ENCODE peak calls at places on chromosomes 12 and 14, in six cellular contexts. M, T, U, C, Q and N are unnamed samples.

GRCh38 chr12:4050340-4050739 is 177.1 kb upstream of the PARP11 start:
- ATAC-seq in M (no peak), T (no peak), U (no peak), C (no peak), Q (no peak), N (no peak)

GRCh38 chr12:96198970-96199369 is 4.8 kb downstream of the ELK3 start:
- ATAC-seq in M (no peak), T (peak), U (peak), C (peak), Q (no peak), N (peak)

GRCh38 chr12:75735853-75736252 is 224.4 kb upstream of the KRR1 start:
- ATAC-seq in M (peak), T (peak), U (no peak), C (no peak), Q (no peak), N (no peak)

GRCh38 chr12:110340706-110341105 is 59.7 kb downstream of the ATP2A2 start:
- ATAC-seq in M (no peak), T (no peak), U (no peak), C (no peak), Q (no peak), N (no peak)

GRCh38 chr12:95218164-95218851 is 701 bp downstream of the VEZT start:
- ATAC-seq in M (no peak), T (no peak), U (peak), C (peak), Q (no peak), N (no peak)

GRCh38 chr12:55929306-55929791 is 1.6 kb upstream of the DGKA start:
- ATAC-seq in M (no peak), T (no peak), U (peak), C (no peak), Q (no peak), N (no peak)

GRCh38 chr12:57039016-57039798 is 10.7 kb downstream of the MYO1A start:
- ATAC-seq in M (no peak), T (no peak), U (no peak), C (no peak), Q (no peak), N (no peak)

GRCh38 chr12:13192719-13193118 is 3.8 kb upstream of the EMP1 start:
- ATAC-seq in M (no peak), T (no peak), U (no peak), C (no peak), Q (no peak), N (no peak)

GRCh38 chr12:103524238-103524875 is 28.6 kb upstream of the C12orf42 start:
- ATAC-seq in M (no peak), T (no peak), U (no peak), C (no peak), Q (no peak), N (no peak)

GRCh38 chr12:92928431-92928961 is 599 bp downstream of the EEA1 start:
- ATAC-seq in M (peak), T (peak), U (peak), C (peak), Q (peak), N (peak)

GRCh38 chr14:67428501-67429031 is 16.6 kb upstream of the PLEK2 start:
- ATAC-seq in M (peak), T (peak), U (no peak), C (peak), Q (no peak), N (no peak)

GRCh38 chr14:75461755-75462349 is 34.0 kb downstream of the JDP2 start:
- ATAC-seq in M (no peak), T (peak), U (no peak), C (no peak), Q (no peak), N (no peak)

GRCh38 chr14:82720931-82721330 is 1187.3 kb upstream of the SEL1L start:
- ATAC-seq in M (no peak), T (no peak), U (no peak), C (no peak), Q (peak), N (no peak)

GRCh38 chr12:82855872-82856271 is 169.2 kb downstream of the TMTC2 start:
- ATAC-seq in M (no peak), T (no peak), U (peak), C (no peak), Q (no peak), N (no peak)

GRCh38 chr12:53048780-53049401 is 974 bp upstream of the TNS2 start:
- ATAC-seq in M (peak), T (no peak), U (no peak), C (peak), Q (peak), N (no peak)

GRCh38 chr12:53048033-53048779 is 1.7 kb upstream of the TNS2 start:
- ATAC-seq in M (peak), T (peak), U (no peak), C (peak), Q (peak), N (no peak)

GRCh38 chr12:53051058-53051880 is 1.4 kb downstream of the TNS2 start:
- ATAC-seq in M (peak), T (peak), U (no peak), C (peak), Q (peak), N (peak)

GRCh38 chr12:53050426-53051057 is 677 bp downstream of the TNS2 start:
- ATAC-seq in M (no peak), T (no peak), U (no peak), C (no peak), Q (no peak), N (no peak)

DNA sequence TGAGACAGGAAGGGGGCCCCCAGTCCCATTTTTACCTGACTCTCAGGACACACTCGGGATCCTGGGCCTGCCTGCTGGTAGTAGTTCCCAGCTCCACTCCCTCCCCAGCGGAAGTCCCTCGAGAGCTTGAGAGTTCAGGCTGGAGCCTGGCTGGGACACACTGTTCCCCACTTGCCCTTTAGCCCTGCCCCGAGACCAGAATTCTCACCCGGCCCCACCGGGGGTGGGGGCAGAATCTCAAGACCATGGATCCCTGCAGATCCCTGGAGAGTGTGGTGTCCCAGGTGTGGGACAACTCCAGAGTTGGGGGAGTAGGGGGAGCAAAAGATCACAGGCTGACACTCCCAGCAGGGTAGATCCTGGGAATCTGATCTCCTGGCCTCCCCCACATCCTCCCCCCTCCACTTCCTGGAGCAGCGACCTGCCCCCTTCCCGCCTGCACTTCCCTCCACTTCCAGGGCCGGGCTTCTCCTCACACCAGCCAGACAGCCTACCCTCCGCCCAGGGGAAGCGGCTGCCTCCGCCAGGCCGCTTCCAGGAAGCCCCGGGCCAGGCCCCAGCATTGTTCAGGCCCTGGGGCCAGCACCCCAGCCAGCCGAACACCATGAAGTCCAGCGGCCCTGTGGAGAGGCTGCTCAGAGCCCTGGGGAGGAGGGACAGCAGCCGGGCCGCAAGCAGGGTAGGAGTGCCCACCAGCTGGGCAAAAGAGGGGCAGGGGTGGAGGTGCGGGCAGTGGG is at the start of gene TNS2:
- ATAC-seq in M (peak), T (peak), U (no peak), C (peak), Q (peak), N (peak)
- H3K27ac ChIP-seq in M (peak), T (peak), U (no peak), C (peak), Q (peak), N (peak)

DNA sequence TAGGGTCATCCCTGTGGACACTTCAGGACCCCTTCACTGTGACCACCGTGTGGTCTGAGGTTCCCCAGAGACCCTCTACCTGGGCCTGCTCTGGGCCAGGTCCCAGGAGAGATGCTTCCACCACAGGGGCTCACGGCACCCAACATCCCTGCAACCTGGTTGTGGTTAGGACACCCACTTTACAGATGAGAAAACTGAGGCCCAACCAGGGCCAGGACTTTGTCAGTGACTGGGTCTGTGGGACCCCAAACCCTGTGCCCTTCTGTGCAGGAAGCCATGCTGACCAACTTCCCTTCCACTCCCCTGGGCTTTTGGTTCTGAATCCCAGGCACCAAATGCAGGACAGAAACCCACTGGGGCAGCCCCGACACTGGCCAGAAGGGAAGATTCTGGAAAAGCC is 21.6 kb downstream of the BEGAIN start:
- ATAC-seq in M (no peak), T (no peak), U (no peak), C (no peak), Q (no peak), N (no peak)
- TF ChIP-seq POLR2A in M (no peak), T (no peak), U (no peak), C (no peak), Q (no peak), N (no peak)

GRCh38 chr14:89701079-89702043 is 253.2 kb downstream of the EFCAB11 start:
- ATAC-seq in M (peak), T (peak), U (peak), C (peak), Q (peak), N (peak)
- H3K27ac ChIP-seq in M (no peak), T (no peak), U (no peak), C (peak), Q (peak), N (peak)

DNA sequence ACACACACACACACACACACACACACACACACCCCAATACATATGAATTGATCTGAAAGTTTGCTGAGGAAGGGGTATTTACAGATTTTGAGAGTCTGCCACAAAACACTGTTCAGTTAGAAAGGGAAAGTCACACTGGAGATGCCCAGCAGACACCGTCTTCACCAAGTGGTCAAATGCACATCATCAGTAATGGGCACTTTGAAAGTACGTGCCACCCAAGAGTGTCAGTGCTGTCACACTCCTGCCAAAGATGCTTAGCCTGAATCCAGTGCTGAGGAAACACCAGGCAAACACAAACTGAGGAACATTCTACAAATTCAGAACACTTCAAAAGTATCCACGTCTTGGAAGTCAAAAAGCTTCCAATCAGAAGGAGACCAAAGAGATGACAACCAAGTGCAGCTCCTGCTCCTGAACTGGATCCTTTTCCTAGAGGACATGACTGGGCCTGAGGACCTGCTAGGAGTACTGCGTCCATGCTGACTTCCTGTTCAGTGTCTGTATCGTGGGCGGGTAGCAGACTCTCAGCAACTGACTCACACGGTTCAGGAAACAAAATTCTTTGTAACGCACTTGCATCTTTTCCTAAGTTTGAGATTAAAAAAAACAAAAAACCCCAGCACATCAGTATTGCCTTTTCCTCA is 18.6 kb downstream of the PSMC1 start:
- ATAC-seq in M (no peak), T (peak), U (peak), C (peak), Q (peak), N (no peak)
- TF ChIP-seq POLR2A in M (no peak), T (no peak), U (no peak), C (no peak), Q (no peak), N (no peak)

DNA sequence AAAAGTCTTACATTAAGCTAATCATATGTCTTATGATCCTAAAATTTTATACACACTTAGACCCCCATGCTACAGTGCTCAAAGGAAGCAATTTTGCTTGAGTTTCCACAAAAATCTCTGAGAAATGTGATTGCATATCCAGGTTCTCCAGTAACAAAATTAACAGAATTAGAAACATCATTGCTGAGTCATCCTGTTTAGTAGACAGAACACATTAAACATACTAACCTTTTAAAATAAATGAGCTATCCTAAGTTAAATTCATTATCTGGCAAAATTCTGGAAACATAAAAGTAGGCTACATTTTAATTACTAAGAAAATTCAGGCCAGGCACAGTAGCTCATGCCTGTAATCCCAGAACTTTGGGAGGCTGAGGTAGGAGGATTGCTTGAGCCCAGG is 94.7 kb downstream of the DENND5B start:
- ATAC-seq in M (no peak), T (no peak), U (no peak), C (no peak), Q (no peak), N (no peak)
- H3K27ac ChIP-seq in M (no peak), T (no peak), U (no peak), C (no peak), Q (no peak), N (no peak)

GRCh38 chr12:51923506-51924365 is 16.4 kb downstream of the ACVRL1 start:
- ATAC-seq in M (peak), T (peak), U (peak), C (peak), Q (peak), N (peak)
- TF ChIP-seq POLR2A in M (no peak), T (no peak), U (no peak), C (no peak), Q (peak), N (no peak)

GRCh38 chr14:61103541-61104339 is 122.7 kb downstream of the SLC38A6 start:
- ATAC-seq in M (peak), T (peak), U (peak), C (peak), Q (peak), N (peak)
- H3K27ac ChIP-seq in M (peak), T (peak), U (peak), C (peak), Q (peak), N (peak)

GRCh38 chr14:35122696-35123387 is 490 bp downstream of the PRORP start:
- ATAC-seq in M (peak), T (peak), U (peak), C (peak), Q (peak), N (peak)

GRCh38 chr14:35123388-35123703 is 994 bp downstream of the PRORP start:
- ATAC-seq in M (no peak), T (no peak), U (no peak), C (no peak), Q (no peak), N (no peak)

GRCh38 chr14:35121026-35121886 is 534 bp downstream of the PPP2R3C start:
- ATAC-seq in M (no peak), T (peak), U (peak), C (peak), Q (no peak), N (no peak)

GRCh38 chr14:35124127-35124526 is 1.8 kb downstream of the PRORP start:
- ATAC-seq in M (no peak), T (no peak), U (no peak), C (no peak), Q (no peak), N (no peak)

GRCh38 chr14:35121887-35122695 is at the start of the genes PPP2R3C and PRORP:
- ATAC-seq in M (peak), T (peak), U (peak), C (peak), Q (peak), N (peak)
- TF ChIP-seq POLR2A in M (peak), T (peak), U (peak), C (peak), Q (peak), N (peak)

GRCh38 chr14:73731111-73731510 is 16.9 kb upstream of the PNMA1 start:
- ATAC-seq in M (no peak), T (no peak), U (no peak), C (no peak), Q (peak), N (no peak)

GRCh38 chr14:73729556-73730265 is 15.5 kb upstream of the PNMA1 start:
- ATAC-seq in M (no peak), T (no peak), U (no peak), C (no peak), Q (no peak), N (no peak)

GRCh38 chr14:73727181-73727580 is 13.0 kb upstream of the PNMA1 start:
- ATAC-seq in M (no peak), T (no peak), U (no peak), C (no peak), Q (no peak), N (no peak)

GRCh38 chr14:73728106-73729014 is 14.2 kb upstream of the PNMA1 start:
- ATAC-seq in M (peak), T (peak), U (peak), C (peak), Q (peak), N (peak)

DNA sequence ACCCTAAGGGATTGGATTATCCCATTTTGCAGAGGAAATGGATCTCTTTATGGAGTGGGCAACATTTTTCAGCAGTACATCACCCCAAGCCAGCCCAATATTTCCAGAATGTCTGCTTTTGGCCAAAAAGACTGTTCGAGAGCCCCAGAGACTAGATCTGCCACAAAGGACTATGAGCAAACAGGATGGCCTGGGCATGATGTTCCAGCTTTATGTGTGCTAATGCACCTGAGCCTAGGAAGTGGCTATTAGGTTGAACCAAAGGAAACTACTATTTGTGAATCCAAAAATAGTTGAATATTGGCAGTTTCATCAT is 14.8 kb upstream of the PNMA1 start:
- ATAC-seq in M (peak), T (no peak), U (peak), C (no peak), Q (no peak), N (no peak)
- H3K27ac ChIP-seq in M (no peak), T (no peak), U (no peak), C (no peak), Q (peak), N (peak)

DNA sequence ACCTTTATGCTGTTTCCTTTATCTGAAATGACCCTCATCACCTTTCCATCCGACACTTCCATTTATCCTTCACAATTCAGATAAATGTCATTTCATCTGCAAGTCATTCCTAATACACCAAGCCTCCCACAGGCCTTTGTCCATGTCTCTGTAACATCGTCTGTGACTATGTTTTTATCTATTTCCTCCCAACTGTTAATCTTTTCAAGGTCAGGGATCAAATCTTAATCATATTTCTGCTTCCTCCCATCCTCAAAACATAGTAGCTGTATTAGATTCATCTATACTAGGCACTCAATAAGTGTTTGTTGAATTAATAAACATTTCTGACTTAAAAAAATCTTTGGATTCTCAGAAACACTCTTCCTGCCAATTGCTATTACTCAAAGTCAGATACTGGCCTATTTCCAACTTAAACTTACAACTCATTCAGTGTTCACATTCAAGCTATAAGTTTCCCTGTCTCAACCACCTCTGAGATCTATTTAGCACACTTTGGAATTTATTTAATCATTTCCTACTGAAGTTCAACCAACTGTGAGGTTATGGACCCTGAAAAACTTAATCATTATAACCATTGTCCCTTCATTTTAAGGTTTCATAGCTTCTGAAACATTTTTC is 100.2 kb upstream of the ALX1 start:
- ATAC-seq in M (no peak), T (no peak), U (no peak), C (no peak), Q (no peak), N (no peak)
- TF ChIP-seq POLR2A in M (no peak), T (no peak), U (no peak), C (no peak), Q (no peak), N (no peak)